ENCODE peak calls at places on chromosomes 4 and X, in five cellular contexts. One of them, this sample, is unnamed. For H3K4me1, the result is how much of the 10 kb centered on the place peaks cover.

GRCh38 chr4:87632469-87632868 is 17.6 kb upstream of the DMP1 start:
- DNase-seq in right lobe of liver: no peak
- DNase-seq in suprapubic skin: no peak
- DNase-seq in testis: no peak
- DNase-seq in transverse colon: no peak
- DNase-seq in this sample: no peak

GRCh38 chr4:37765741-37766140 is 60.7 kb upstream of the PGM2 start:
- DNase-seq in transverse colon: no peak
- DNase-seq in testis: no peak
- DNase-seq in right lobe of liver: no peak
- DNase-seq in suprapubic skin: no peak
- DNase-seq in this sample: no peak

GRCh38 chr4:15781427-15782095 is 3.4 kb downstream of the CD38 start:
- DNase-seq in testis: no peak
- DNase-seq in transverse colon: peak
- DNase-seq in suprapubic skin: no peak
- DNase-seq in right lobe of liver: no peak
- DNase-seq in this sample: no peak

GRCh38 chrX:10685923-10686595 is 65.7 kb upstream of the MID1 start:
- DNase-seq in transverse colon: no peak
- DNase-seq in testis: no peak
- DNase-seq in suprapubic skin: no peak
- DNase-seq in right lobe of liver: no peak
- DNase-seq in this sample: no peak

GRCh38 chr4:142984871-142985585 is 138.9 kb upstream of the INPP4B start:
- DNase-seq in suprapubic skin: no peak
- DNase-seq in transverse colon: no peak
- DNase-seq in testis: no peak
- DNase-seq in right lobe of liver: no peak
- DNase-seq in this sample: no peak

GRCh38 chrX:123171781-123172180 is 12.3 kb upstream of the GRIA3 start:
- DNase-seq in suprapubic skin: no peak
- DNase-seq in testis: no peak
- DNase-seq in right lobe of liver: no peak
- DNase-seq in transverse colon: no peak
- DNase-seq in this sample: no peak

GRCh38 chrX:48754124-48754667 is 7.4 kb upstream of the GLOD5 start:
- DNase-seq in transverse colon: no peak
- DNase-seq in right lobe of liver: no peak
- DNase-seq in suprapubic skin: no peak
- DNase-seq in testis: no peak
- DNase-seq in this sample: no peak

GRCh38 chr4:84800256-84800655 is 166.2 kb downstream of the WDFY3 start:
- DNase-seq in testis: no peak
- DNase-seq in suprapubic skin: no peak
- DNase-seq in right lobe of liver: no peak
- DNase-seq in transverse colon: no peak
- DNase-seq in this sample: no peak

GRCh38 chr4:2469192-2469984 is 482 bp downstream of the RNF4 start:
- DNase-seq in suprapubic skin: no peak
- DNase-seq in testis: peak
- DNase-seq in transverse colon: peak
- DNase-seq in right lobe of liver: peak
- DNase-seq in this sample: peak

GRCh38 chr4:185127021-185127925 is 15.8 kb upstream of the SLC25A4 start:
- DNase-seq in transverse colon: no peak
- DNase-seq in suprapubic skin: no peak
- DNase-seq in testis: peak
- DNase-seq in right lobe of liver: peak
- DNase-seq in this sample: no peak

GRCh38 chr4:6749340-6750171 is 33.0 kb upstream of the KIAA0232 start:
- DNase-seq in right lobe of liver: peak
- DNase-seq in suprapubic skin: peak
- DNase-seq in testis: peak
- DNase-seq in transverse colon: peak
- DNase-seq in this sample: peak

GRCh38 chr4:39406763-39407583 is at the start of gene KLB:
- DNase-seq in testis: no peak
- DNase-seq in transverse colon: peak
- DNase-seq in suprapubic skin: no peak
- DNase-seq in right lobe of liver: peak
- DNase-seq in this sample: no peak

GRCh38 chrX:68833448-68833805 is 4.6 kb downstream of the EFNB1 start:
- DNase-seq in right lobe of liver: no peak
- DNase-seq in suprapubic skin: peak
- DNase-seq in testis: no peak
- DNase-seq in transverse colon: no peak
- DNase-seq in this sample: no peak

GRCh38 chr4:109998867-109999303 is 86.2 kb downstream of the EGF start:
- DNase-seq in testis: no peak
- DNase-seq in right lobe of liver: no peak
- DNase-seq in transverse colon: no peak
- DNase-seq in suprapubic skin: no peak
- DNase-seq in this sample: no peak

GRCh38 chr4:90951037-90951436 is 823.8 kb downstream of the CCSER1 start:
- DNase-seq in right lobe of liver: no peak
- DNase-seq in suprapubic skin: no peak
- DNase-seq in transverse colon: no peak
- DNase-seq in testis: no peak
- DNase-seq in this sample: no peak

GRCh38 chrX:22740836-22741235 is 258.9 kb upstream of the DDX53 start:
- DNase-seq in right lobe of liver: no peak
- DNase-seq in transverse colon: no peak
- DNase-seq in suprapubic skin: no peak
- DNase-seq in testis: no peak
- DNase-seq in this sample: no peak

GRCh38 chrX:135632353-135632752 is 81.1 kb upstream of the CT45A1 start:
- DNase-seq in right lobe of liver: no peak
- DNase-seq in transverse colon: no peak
- DNase-seq in testis: no peak
- DNase-seq in suprapubic skin: no peak
- DNase-seq in this sample: no peak
- TF ChIP-seq CTCF in right lobe of liver: no peak
- TF ChIP-seq CTCF in transverse colon: no peak
- TF ChIP-seq CTCF in testis: no peak
- TF ChIP-seq CTCF in suprapubic skin: no peak
- TF ChIP-seq CTCF in this sample: no peak

DNA sequence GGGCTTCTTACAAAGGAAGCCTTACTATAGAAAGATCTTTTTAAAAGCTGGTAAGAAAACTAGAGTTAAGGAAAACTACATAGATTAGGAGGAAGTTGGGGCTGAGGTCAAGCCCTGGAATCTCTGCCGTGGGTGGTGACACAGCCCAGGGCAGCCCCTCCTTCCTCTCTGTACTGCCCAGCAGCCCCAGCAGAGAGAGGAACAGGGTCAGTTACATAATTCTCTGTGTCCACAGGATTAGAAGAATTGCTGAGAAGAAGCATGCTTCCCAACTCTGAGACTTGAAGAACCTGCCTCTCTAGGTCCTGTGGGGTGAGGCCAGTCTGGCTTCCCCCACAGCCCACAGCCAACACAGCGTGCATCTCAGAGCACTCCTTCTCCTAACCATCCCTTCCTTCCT is 9.2 kb upstream of the ABLIM2 start:
- DNase-seq in transverse colon: no peak
- DNase-seq in suprapubic skin: no peak
- DNase-seq in testis: peak
- DNase-seq in right lobe of liver: no peak
- DNase-seq in this sample: no peak
- H3K4me1 ChIP-seq in transverse colon: under half
- H3K4me1 ChIP-seq in suprapubic skin: under half
- H3K4me1 ChIP-seq in testis: under half
- H3K4me1 ChIP-seq in right lobe of liver: under half
- H3K4me1 ChIP-seq in this sample: under half

GRCh38 chr4:48016141-48017107 is at the start of the genes CNGA1 and NIPAL1:
- DNase-seq in suprapubic skin: peak
- DNase-seq in testis: peak
- DNase-seq in right lobe of liver: peak
- DNase-seq in transverse colon: peak
- DNase-seq in this sample: peak
- TF ChIP-seq POLR2A in suprapubic skin: no peak
- TF ChIP-seq POLR2A in testis: no peak
- TF ChIP-seq POLR2A in right lobe of liver: peak
- TF ChIP-seq POLR2A in transverse colon: peak
- TF ChIP-seq POLR2A in this sample: peak

DNA sequence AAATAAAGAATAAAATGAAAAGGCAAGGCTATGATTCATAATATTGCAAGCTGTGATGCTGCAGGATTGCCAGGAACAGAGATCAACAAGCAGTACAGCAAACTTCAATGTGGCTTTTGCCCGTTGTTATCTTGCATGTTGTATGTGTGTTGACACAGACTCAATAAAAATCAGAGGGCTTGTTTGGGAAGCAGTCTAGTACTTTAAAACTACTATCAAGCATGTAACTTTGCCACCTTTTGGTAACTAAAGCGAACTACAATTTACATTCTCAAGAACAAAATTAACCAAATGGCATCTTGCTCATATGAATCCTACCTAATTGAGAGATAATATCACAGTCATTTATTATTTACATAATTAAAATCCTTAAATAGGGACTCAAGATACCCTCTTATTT is 79.8 kb upstream of the GPM6A start:
- DNase-seq in right lobe of liver: no peak
- DNase-seq in transverse colon: no peak
- DNase-seq in testis: no peak
- DNase-seq in suprapubic skin: no peak
- DNase-seq in this sample: no peak
- TF ChIP-seq CTCF in right lobe of liver: peak
- TF ChIP-seq CTCF in transverse colon: peak
- TF ChIP-seq CTCF in testis: no peak
- TF ChIP-seq CTCF in suprapubic skin: no peak
- TF ChIP-seq CTCF in this sample: peak

GRCh38 chr4:75723802-75724065 is 643 bp upstream of the USO1 start:
- DNase-seq in suprapubic skin: no peak
- DNase-seq in right lobe of liver: no peak
- DNase-seq in transverse colon: no peak
- DNase-seq in testis: no peak
- DNase-seq in this sample: no peak
- H3K4me1 ChIP-seq in suprapubic skin: under half
- H3K4me1 ChIP-seq in right lobe of liver: under half
- H3K4me1 ChIP-seq in transverse colon: under half
- H3K4me1 ChIP-seq in testis: under half
- H3K4me1 ChIP-seq in this sample: under half

DNA sequence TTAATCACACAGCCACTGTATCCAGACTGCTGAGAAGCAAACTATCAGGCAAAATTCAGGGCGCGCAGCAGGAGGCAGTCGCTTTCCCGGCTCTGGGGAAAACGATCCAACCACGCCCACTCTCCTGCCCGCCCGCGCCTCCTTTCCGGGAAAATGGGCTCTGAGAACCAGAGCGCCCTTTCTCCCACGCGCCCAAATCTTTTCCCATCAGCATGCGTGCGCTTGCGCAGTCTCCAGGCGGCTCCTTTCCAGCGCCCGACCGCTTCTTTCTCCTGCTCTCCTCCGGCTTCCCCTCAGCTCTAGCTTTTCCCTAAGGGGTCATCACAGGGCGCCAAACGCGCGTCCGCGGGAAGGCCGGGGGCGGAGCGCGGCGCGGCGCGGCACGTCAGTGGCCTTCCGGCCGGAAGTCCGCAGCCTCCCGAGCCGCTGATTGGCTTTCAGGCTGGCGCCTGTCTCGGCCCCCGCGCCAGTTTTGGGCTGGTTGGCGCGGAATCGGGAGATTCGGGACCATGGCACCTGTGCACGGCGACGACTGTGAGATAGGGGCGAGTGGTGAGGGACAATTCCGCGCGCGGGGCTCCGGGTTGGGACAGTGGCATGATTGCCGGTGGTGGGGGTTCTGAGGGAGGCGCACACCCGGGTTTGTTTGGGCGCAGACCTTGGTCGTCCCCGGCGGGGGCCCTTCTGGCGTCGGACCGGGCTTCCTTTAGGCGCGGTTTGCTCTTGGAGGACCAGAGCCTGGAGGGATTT is at the start of gene POLA1:
- DNase-seq in transverse colon: peak
- DNase-seq in suprapubic skin: peak
- DNase-seq in testis: peak
- DNase-seq in right lobe of liver: peak
- DNase-seq in this sample: peak
- TF ChIP-seq POLR2A in transverse colon: no peak
- TF ChIP-seq POLR2A in suprapubic skin: no peak
- TF ChIP-seq POLR2A in testis: no peak
- TF ChIP-seq POLR2A in right lobe of liver: peak
- TF ChIP-seq POLR2A in this sample: no peak

GRCh38 chr4:88725986-88726385 is 28.4 kb upstream of the NAP1L5 start:
- DNase-seq in suprapubic skin: no peak
- DNase-seq in transverse colon: no peak
- DNase-seq in testis: no peak
- DNase-seq in right lobe of liver: no peak
- DNase-seq in this sample: no peak
- TF ChIP-seq CTCF in suprapubic skin: no peak
- TF ChIP-seq CTCF in transverse colon: no peak
- TF ChIP-seq CTCF in testis: no peak
- TF ChIP-seq CTCF in right lobe of liver: no peak
- TF ChIP-seq CTCF in this sample: no peak

DNA sequence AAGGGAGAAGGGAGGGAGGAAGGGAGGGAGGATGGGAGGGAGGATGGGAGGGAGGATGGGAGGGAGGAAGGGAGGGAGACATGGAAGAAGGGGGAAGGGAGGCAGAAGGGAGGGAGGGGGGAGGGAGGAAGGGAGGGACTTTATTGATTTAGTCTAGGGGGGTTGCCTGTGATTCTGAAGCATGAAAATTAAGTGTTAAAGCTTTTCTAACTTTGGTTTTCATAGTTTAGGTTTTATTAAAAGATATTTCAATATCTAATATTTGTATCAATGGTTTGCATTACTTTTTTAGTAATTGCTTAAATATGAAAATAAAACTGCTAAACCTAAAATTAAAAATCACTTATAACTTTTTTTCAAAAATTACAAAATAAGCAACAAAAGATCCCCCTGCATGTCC is 2.4 kb downstream of the PALLD start:
- DNase-seq in suprapubic skin: no peak
- DNase-seq in transverse colon: no peak
- DNase-seq in right lobe of liver: no peak
- DNase-seq in testis: no peak
- DNase-seq in this sample: no peak
- H3K4me1 ChIP-seq in suprapubic skin: under half
- H3K4me1 ChIP-seq in transverse colon: under half
- H3K4me1 ChIP-seq in right lobe of liver: under half
- H3K4me1 ChIP-seq in testis: under half
- H3K4me1 ChIP-seq in this sample: under half

This sample was measured in Peyer's patch.